ENCODE peak calls at places on chromosomes 13 and 19, in five cellular contexts. One of them, this sample, is unnamed.

GRCh38 chr19:34145741-34146202 is 26.5 kb upstream of the LSM14A start:
- DNase-seq in AG04450: no peak
- DNase-seq in fibroblast of villous mesenchyme: peak
- DNase-seq in NAMALWA: peak
- DNase-seq in left cardiac atrium: peak
- DNase-seq in this sample: peak

GRCh38 chr13:40221460-40222201 is 444.8 kb downstream of the FOXO1 start:
- DNase-seq in AG04450: no peak
- DNase-seq in fibroblast of villous mesenchyme: peak
- DNase-seq in NAMALWA: no peak
- DNase-seq in left cardiac atrium: no peak
- DNase-seq in this sample: peak

GRCh38 chr13:90700340-90700739 is 647.1 kb upstream of the MIR17HG start:
- DNase-seq in AG04450: no peak
- DNase-seq in fibroblast of villous mesenchyme: no peak
- DNase-seq in NAMALWA: no peak
- DNase-seq in left cardiac atrium: no peak
- DNase-seq in this sample: no peak

GRCh38 chr19:38691938-38692457 is 44.5 kb downstream of the ACTN4 start:
- DNase-seq in AG04450: peak
- DNase-seq in fibroblast of villous mesenchyme: peak
- DNase-seq in NAMALWA: no peak
- DNase-seq in left cardiac atrium: peak
- DNase-seq in this sample: peak

GRCh38 chr19:1133471-1133929 is 29.7 kb downstream of the GPX4 start:
- DNase-seq in AG04450: no peak
- DNase-seq in fibroblast of villous mesenchyme: peak
- DNase-seq in NAMALWA: peak
- DNase-seq in left cardiac atrium: peak
- DNase-seq in this sample: no peak

GRCh38 chr13:27374650-27375049 is 49.8 kb upstream of the GTF3A start:
- DNase-seq in AG04450: peak
- DNase-seq in fibroblast of villous mesenchyme: peak
- DNase-seq in NAMALWA: peak
- DNase-seq in left cardiac atrium: peak
- DNase-seq in this sample: peak

GRCh38 chr13:27927444-27928352 is 7.9 kb downstream of the PDX1 start:
- DNase-seq in AG04450: no peak
- DNase-seq in fibroblast of villous mesenchyme: no peak
- DNase-seq in NAMALWA: no peak
- DNase-seq in left cardiac atrium: no peak
- DNase-seq in this sample: no peak

GRCh38 chr19:49506575-49507105 is 5.8 kb upstream of the FCGRT start:
- DNase-seq in AG04450: no peak
- DNase-seq in fibroblast of villous mesenchyme: peak
- DNase-seq in NAMALWA: peak
- DNase-seq in left cardiac atrium: peak
- DNase-seq in this sample: no peak

GRCh38 chr13:33022986-33023385 is 6.8 kb downstream of the KL start:
- DNase-seq in AG04450: no peak
- DNase-seq in fibroblast of villous mesenchyme: no peak
- DNase-seq in NAMALWA: no peak
- DNase-seq in left cardiac atrium: no peak
- DNase-seq in this sample: no peak

GRCh38 chr13:98976338-98976737 is 1.5 kb downstream of the DOCK9 start:
- DNase-seq in AG04450: no peak
- DNase-seq in fibroblast of villous mesenchyme: peak
- DNase-seq in NAMALWA: no peak
- DNase-seq in left cardiac atrium: no peak
- DNase-seq in this sample: peak

This sample was measured in astrocyte of the cerebellum.